ENCODE peak calls at places on chromosome 15, in five cellular contexts. One of them, this sample, is unnamed.

GRCh38 chr15:95018888-95019545 is 787.7 kb downstream of the MCTP2 start:
- DNase-seq in kidney epithelial cell: peak
- DNase-seq in heart right ventricle: no peak
- DNase-seq in fibroblast of lung: peak
- DNase-seq in body of pancreas: no peak
- DNase-seq in this sample: no peak

GRCh38 chr15:60565407-60565806 is 86.5 kb upstream of the ICE2 start:
- DNase-seq in kidney epithelial cell: no peak
- DNase-seq in heart right ventricle: no peak
- DNase-seq in fibroblast of lung: no peak
- DNase-seq in body of pancreas: no peak
- DNase-seq in this sample: no peak

GRCh38 chr15:69758291-69758771 is 305.7 kb downstream of the RPLP1 start:
- DNase-seq in kidney epithelial cell: no peak
- DNase-seq in heart right ventricle: no peak
- DNase-seq in fibroblast of lung: peak
- DNase-seq in body of pancreas: no peak
- DNase-seq in this sample: no peak

GRCh38 chr15:43948691-43949325 is 122.0 kb downstream of the WDR76 start:
- DNase-seq in kidney epithelial cell: no peak
- DNase-seq in heart right ventricle: no peak
- DNase-seq in fibroblast of lung: no peak
- DNase-seq in body of pancreas: no peak
- DNase-seq in this sample: no peak

GRCh38 chr15:51864408-51865056 is 35.1 kb downstream of the TMOD3 start:
- DNase-seq in kidney epithelial cell: peak
- DNase-seq in heart right ventricle: no peak
- DNase-seq in fibroblast of lung: no peak
- DNase-seq in body of pancreas: no peak
- DNase-seq in this sample: no peak

GRCh38 chr15:37109952-37110630 is 9.7 kb upstream of the MEIS2 start:
- DNase-seq in kidney epithelial cell: no peak
- DNase-seq in heart right ventricle: peak
- DNase-seq in fibroblast of lung: peak
- DNase-seq in body of pancreas: no peak
- DNase-seq in this sample: no peak

GRCh38 chr15:32898414-32898813 is 180.6 kb downstream of the GREM1 start:
- DNase-seq in kidney epithelial cell: no peak
- DNase-seq in heart right ventricle: no peak
- DNase-seq in fibroblast of lung: no peak
- DNase-seq in body of pancreas: no peak
- DNase-seq in this sample: no peak

GRCh38 chr15:92661961-92662360 is 6.4 kb upstream of the FAM174B start:
- DNase-seq in kidney epithelial cell: no peak
- DNase-seq in heart right ventricle: no peak
- DNase-seq in fibroblast of lung: no peak
- DNase-seq in body of pancreas: no peak
- DNase-seq in this sample: no peak

GRCh38 chr15:74206801-74207281 is 4.3 kb upstream of the STRA6 start:
- DNase-seq in kidney epithelial cell: peak
- DNase-seq in heart right ventricle: no peak
- DNase-seq in fibroblast of lung: no peak
- DNase-seq in body of pancreas: no peak
- DNase-seq in this sample: peak

GRCh38 chr15:25501828-25502446 is 63.1 kb upstream of the UBE3A start:
- DNase-seq in kidney epithelial cell: no peak
- DNase-seq in heart right ventricle: peak
- DNase-seq in fibroblast of lung: peak
- DNase-seq in body of pancreas: peak
- DNase-seq in this sample: no peak

GRCh38 chr15:36175181-36175750 is 404.2 kb upstream of the CDIN1 start:
- DNase-seq in kidney epithelial cell: no peak
- DNase-seq in heart right ventricle: no peak
- DNase-seq in fibroblast of lung: no peak
- DNase-seq in body of pancreas: no peak
- DNase-seq in this sample: no peak

GRCh38 chr15:80210612-80211554 is 41.1 kb downstream of the CTXND1 start:
- DNase-seq in kidney epithelial cell: no peak
- DNase-seq in heart right ventricle: no peak
- DNase-seq in fibroblast of lung: no peak
- DNase-seq in body of pancreas: no peak
- DNase-seq in this sample: peak

GRCh38 chr15:40163657-40164416 is 3.0 kb downstream of the BUB1B start:
- DNase-seq in kidney epithelial cell: no peak
- DNase-seq in heart right ventricle: no peak
- DNase-seq in fibroblast of lung: no peak
- DNase-seq in body of pancreas: no peak
- DNase-seq in this sample: no peak

GRCh38 chr15:93135997-93136397 is 47.0 kb upstream of the RGMA start:
- DNase-seq in kidney epithelial cell: no peak
- DNase-seq in heart right ventricle: no peak
- DNase-seq in fibroblast of lung: no peak
- DNase-seq in body of pancreas: no peak
- DNase-seq in this sample: no peak

GRCh38 chr15:34318277-34319079 is 19.1 kb downstream of the SLC12A6 start:
- DNase-seq in kidney epithelial cell: no peak
- DNase-seq in heart right ventricle: peak
- DNase-seq in fibroblast of lung: peak
- DNase-seq in body of pancreas: peak
- DNase-seq in this sample: no peak

DNA sequence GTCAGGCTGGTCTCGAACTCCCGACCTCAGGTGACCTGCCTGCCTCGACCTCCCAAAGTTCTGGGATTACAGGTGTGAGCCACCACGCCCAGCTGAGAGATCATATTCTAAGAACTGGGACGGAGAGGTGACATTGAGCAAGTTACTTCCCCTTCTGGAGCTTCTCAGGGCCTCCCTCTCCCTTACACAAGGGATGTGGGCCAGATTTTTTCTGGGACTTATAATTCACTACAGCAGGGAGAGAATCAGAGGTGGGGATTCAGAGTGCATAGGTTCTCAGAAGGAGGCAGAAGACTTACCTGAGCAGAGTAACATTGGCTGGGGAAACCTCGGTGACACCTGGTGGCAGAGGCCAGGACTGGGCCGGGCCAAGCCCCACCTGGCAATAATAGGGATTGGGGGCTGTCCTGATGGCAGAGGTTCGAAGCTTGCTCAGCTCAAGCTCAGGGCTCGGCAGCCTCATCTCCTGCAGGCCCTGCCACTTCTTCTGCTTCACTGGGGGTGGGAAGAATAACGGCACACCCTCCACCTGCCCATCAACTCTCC is 6.8 kb downstream of the LTK start:
- DNase-seq in kidney epithelial cell: no peak
- DNase-seq in heart right ventricle: no peak
- DNase-seq in fibroblast of lung: no peak
- DNase-seq in body of pancreas: no peak
- DNase-seq in this sample: no peak
- TF ChIP-seq CTCF in kidney epithelial cell: no peak
- TF ChIP-seq CTCF in heart right ventricle: no peak
- TF ChIP-seq CTCF in fibroblast of lung: no peak
- TF ChIP-seq CTCF in body of pancreas: no peak
- TF ChIP-seq CTCF in this sample: no peak

GRCh38 chr15:62914461-62915079 is 128.0 kb upstream of the TPM1 start:
- DNase-seq in kidney epithelial cell: no peak
- DNase-seq in heart right ventricle: no peak
- DNase-seq in fibroblast of lung: no peak
- DNase-seq in body of pancreas: no peak
- DNase-seq in this sample: no peak
- H3K4me3 ChIP-seq in kidney epithelial cell: no peak
- H3K4me3 ChIP-seq in heart right ventricle: no peak
- H3K4me3 ChIP-seq in fibroblast of lung: no peak
- H3K4me3 ChIP-seq in body of pancreas: no peak
- H3K4me3 ChIP-seq in this sample: no peak

DNA sequence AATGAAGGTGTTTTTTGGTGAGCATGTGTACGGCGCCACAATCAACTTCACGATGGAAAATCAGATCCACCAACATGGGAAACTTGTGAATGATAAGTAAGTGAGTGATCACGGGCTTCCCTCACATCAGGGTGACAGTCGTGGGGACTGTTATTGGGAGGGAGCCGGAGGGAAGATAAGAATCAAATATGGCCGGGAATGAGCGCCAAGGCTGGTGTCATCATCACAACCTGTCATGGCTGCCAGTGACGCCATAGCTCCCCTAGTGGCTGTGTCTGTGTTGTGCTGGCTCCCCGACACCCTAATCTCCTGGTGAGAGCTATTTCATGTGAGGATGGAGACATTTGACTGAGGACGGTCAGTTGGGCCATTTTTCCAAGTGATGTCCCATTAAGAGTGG is 168.5 kb downstream of the SV2B start:
- DNase-seq in kidney epithelial cell: no peak
- DNase-seq in heart right ventricle: no peak
- DNase-seq in fibroblast of lung: no peak
- DNase-seq in body of pancreas: no peak
- DNase-seq in this sample: no peak
- TF ChIP-seq CTCF in kidney epithelial cell: peak
- TF ChIP-seq CTCF in heart right ventricle: no peak
- TF ChIP-seq CTCF in fibroblast of lung: no peak
- TF ChIP-seq CTCF in body of pancreas: no peak
- TF ChIP-seq CTCF in this sample: no peak

DNA sequence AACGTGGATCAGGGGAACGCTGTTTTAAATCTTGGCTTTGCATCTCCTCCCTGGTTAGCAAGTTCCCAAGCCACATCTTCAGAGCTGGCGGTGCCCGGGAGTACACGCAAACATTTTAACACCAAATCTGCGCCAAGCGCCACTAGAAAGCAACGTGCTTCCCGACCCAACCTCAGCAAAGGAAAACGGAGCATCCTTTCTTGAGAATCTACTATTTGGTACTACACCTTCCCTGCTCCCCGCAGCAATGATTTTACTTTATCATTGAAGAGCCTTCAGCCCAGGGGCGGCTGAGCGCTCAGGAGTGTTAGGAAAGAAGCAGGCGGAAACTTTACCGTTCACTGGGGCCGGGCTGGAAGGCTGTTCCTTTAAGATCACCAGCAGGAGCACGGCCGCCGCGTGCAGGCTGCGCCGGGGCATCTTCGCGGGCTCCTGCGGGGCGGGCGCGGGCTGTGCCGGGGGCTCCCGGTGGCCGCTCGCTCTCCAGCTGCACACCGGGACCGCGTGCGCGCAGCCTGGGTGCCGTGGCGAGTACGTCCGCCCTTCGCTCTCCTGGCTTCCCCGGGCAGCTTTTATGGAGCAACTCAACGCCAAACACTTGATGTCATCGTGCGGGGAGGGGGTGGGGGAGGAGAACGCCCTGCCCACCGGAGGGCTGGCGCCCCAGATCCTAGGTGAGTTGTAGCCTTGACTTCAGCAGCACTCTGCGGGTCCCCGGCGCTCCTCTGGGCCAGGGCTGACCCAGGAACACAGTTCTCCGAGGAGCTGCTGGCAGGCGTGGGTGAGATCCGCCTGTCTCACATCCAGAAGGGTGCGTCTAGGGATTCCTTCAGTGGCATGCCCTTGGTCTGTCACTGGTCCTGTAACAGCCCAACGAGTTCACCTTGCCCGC is at the start of gene CA12:
- DNase-seq in kidney epithelial cell: no peak
- DNase-seq in heart right ventricle: peak
- DNase-seq in fibroblast of lung: peak
- DNase-seq in body of pancreas: peak
- DNase-seq in this sample: no peak
- H3K4me3 ChIP-seq in kidney epithelial cell: peak
- H3K4me3 ChIP-seq in heart right ventricle: peak
- H3K4me3 ChIP-seq in fibroblast of lung: peak
- H3K4me3 ChIP-seq in body of pancreas: no peak
- H3K4me3 ChIP-seq in this sample: peak

DNA sequence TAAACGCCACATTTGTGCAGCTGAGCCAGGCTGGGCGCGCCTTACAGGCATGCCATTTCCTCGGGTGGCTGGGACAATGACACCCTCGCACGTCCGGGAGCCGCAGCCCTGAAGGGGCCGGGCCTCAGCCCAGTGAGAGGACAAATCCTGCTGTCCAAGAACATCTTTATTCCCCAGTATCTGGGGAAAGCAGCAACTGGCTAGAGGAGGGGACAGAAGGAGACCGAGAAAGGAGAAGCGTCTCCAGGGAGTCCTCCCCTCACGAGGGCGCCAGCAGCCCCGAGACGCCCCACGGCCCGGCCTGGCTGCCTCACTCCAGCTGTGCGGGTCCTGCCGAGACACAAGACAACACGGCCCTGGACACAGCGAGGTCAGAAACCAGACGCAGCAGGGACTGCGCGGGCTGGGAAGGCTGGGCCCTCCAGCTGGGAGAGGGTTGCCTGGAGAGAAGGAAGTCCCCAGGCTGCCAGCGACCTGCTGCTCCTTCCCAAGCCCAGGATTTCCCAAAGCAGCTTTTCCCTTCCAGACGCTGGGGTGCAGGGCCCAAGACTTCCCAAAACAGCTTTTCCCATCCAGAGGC is 130.2 kb downstream of the CHSY1 start:
- DNase-seq in kidney epithelial cell: no peak
- DNase-seq in heart right ventricle: peak
- DNase-seq in fibroblast of lung: peak
- DNase-seq in body of pancreas: peak
- DNase-seq in this sample: no peak
- TF ChIP-seq CTCF in kidney epithelial cell: peak
- TF ChIP-seq CTCF in heart right ventricle: no peak
- TF ChIP-seq CTCF in fibroblast of lung: peak
- TF ChIP-seq CTCF in body of pancreas: no peak
- TF ChIP-seq CTCF in this sample: no peak

GRCh38 chr15:72037321-72037720 is 80.6 kb downstream of the MYO9A start:
- DNase-seq in kidney epithelial cell: no peak
- DNase-seq in heart right ventricle: no peak
- DNase-seq in fibroblast of lung: no peak
- DNase-seq in body of pancreas: no peak
- DNase-seq in this sample: no peak

GRCh38 chr15:72034859-72035650 is 82.9 kb downstream of the MYO9A start:
- DNase-seq in kidney epithelial cell: no peak
- DNase-seq in heart right ventricle: no peak
- DNase-seq in fibroblast of lung: no peak
- DNase-seq in body of pancreas: no peak
- DNase-seq in this sample: no peak

GRCh38 chr15:72034351-72034750 is 83.6 kb downstream of the MYO9A start:
- DNase-seq in kidney epithelial cell: no peak
- DNase-seq in heart right ventricle: no peak
- DNase-seq in fibroblast of lung: peak
- DNase-seq in body of pancreas: no peak
- DNase-seq in this sample: no peak

GRCh38 chr15:72033711-72034110 is 84.2 kb downstream of the MYO9A start:
- DNase-seq in kidney epithelial cell: no peak
- DNase-seq in heart right ventricle: no peak
- DNase-seq in fibroblast of lung: no peak
- DNase-seq in body of pancreas: no peak
- DNase-seq in this sample: no peak

GRCh38 chr15:72033285-72033684 is 84.7 kb downstream of the MYO9A start:
- DNase-seq in kidney epithelial cell: no peak
- DNase-seq in heart right ventricle: no peak
- DNase-seq in fibroblast of lung: no peak
- DNase-seq in body of pancreas: no peak
- DNase-seq in this sample: no peak
- H3K4me3 ChIP-seq in kidney epithelial cell: no peak
- H3K4me3 ChIP-seq in heart right ventricle: no peak
- H3K4me3 ChIP-seq in fibroblast of lung: no peak
- H3K4me3 ChIP-seq in body of pancreas: no peak
- H3K4me3 ChIP-seq in this sample: no peak

DNA sequence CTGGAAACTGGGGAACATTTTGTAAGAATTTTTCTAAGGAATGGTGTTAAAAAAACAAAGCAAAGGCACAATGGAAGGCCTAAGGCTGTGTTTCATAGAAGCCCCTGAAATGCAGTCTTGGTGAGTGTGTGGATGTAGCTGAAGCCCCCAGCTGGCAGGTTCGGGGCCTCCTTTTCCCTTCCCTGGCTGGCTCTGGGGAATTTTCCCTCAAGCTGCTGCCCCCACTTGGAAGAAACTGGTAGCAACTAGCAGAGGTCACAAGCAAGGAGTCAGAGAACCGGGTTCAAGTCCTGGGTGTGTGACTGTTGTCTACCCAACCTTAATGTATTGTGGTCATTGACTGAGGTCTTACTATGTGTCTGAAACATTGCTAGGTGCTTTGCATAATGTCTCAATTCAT is 85.3 kb upstream of the MYZAP start:
- DNase-seq in kidney epithelial cell: no peak
- DNase-seq in heart right ventricle: no peak
- DNase-seq in fibroblast of lung: no peak
- DNase-seq in body of pancreas: peak
- DNase-seq in this sample: no peak
- TF ChIP-seq CTCF in kidney epithelial cell: peak
- TF ChIP-seq CTCF in heart right ventricle: no peak
- TF ChIP-seq CTCF in fibroblast of lung: no peak
- TF ChIP-seq CTCF in body of pancreas: no peak
- TF ChIP-seq CTCF in this sample: no peak